ENCODE peak calls at places on chromosomes 16 and 17, in six cellular contexts. Q, H, S, A, J and U are unnamed samples.

GRCh38 chr16:75931043-75931442 is 204.8 kb upstream of the CPHXL start:
- DNase-seq in A (no peak), S (no peak), J (peak), H (no peak), Q (no peak), U (no peak)

GRCh38 chr16:20904507-20905079 is 4.0 kb downstream of the LYRM1 start:
- DNase-seq in J (peak), S (no peak), Q (no peak), H (no peak), A (no peak), U (peak)

GRCh38 chr17:1787301-1787902 is 25.5 kb downstream of the SERPINF1 start:
- DNase-seq in Q (no peak), J (peak), S (no peak), H (no peak), A (no peak), U (peak)

GRCh38 chr16:14961405-14962186 is 13.2 kb upstream of the PDXDC1 start:
- DNase-seq in Q (no peak), A (no peak), H (no peak), J (no peak), S (no peak), U (no peak)

GRCh38 chr17:80105762-80106161 is 4.4 kb downstream of the GAA start:
- DNase-seq in J (peak), A (no peak), S (no peak), Q (peak), H (no peak), U (peak)

GRCh38 chr17:13650096-13650675 is 48.5 kb upstream of the HS3ST3A1 start:
- DNase-seq in J (no peak), A (no peak), Q (no peak), S (no peak), H (no peak), U (peak)

GRCh38 chr16:1781758-1782407 is 488 bp downstream of the SPSB3 start:
- DNase-seq in Q (no peak), S (peak), J (no peak), H (peak), A (no peak), U (peak)

GRCh38 chr17:78658281-78658785 is 81.1 kb upstream of the DNAH17 start:
- DNase-seq in A (no peak), Q (peak), J (no peak), H (no peak), S (no peak), U (no peak)

GRCh38 chr16:57060323-57061083 is 31.9 kb upstream of the CPNE2 start:
- DNase-seq in J (peak), S (no peak), A (no peak), Q (no peak), H (no peak), U (no peak)

GRCh38 chr17:12492450-12492849 is 173.2 kb upstream of the MYOCD start:
- DNase-seq in A (no peak), Q (no peak), S (no peak), J (peak), H (no peak), U (no peak)

GRCh38 chr16:25501530-25502255 is 190.1 kb upstream of the HS3ST4 start:
- DNase-seq in A (no peak), S (no peak), Q (no peak), J (no peak), H (no peak), U (no peak)

GRCh38 chr16:54277845-54278703 is 8.5 kb downstream of the IRX3 start:
- DNase-seq in Q (peak), H (no peak), J (no peak), S (no peak), A (no peak), U (no peak)

GRCh38 chr17:14144513-14144912 is 75.2 kb downstream of the COX10 start:
- DNase-seq in S (no peak), A (no peak), H (no peak), Q (no peak), J (peak), U (no peak)

GRCh38 chr16:10981697-10982216 is 37.4 kb downstream of the CLEC16A start:
- DNase-seq in H (no peak), A (no peak), Q (peak), J (no peak), S (no peak), U (no peak)

GRCh38 chr16:12459401-12459791 is 344.3 kb downstream of the CPPED1 start:
- DNase-seq in Q (no peak), J (no peak), A (no peak), H (no peak), S (no peak), U (no peak)

GRCh38 chr16:86424413-86424812 is 85.9 kb upstream of the FOXF1 start:
- DNase-seq in S (no peak), J (peak), Q (no peak), A (no peak), H (no peak), U (peak)

GRCh38 chr17:70780031-70780430 is 610.7 kb downstream of the KCNJ2 start:
- DNase-seq in H (no peak), J (no peak), S (no peak), Q (no peak), A (no peak), U (no peak)

GRCh38 chr16:67528222-67528869 is at the start of gene RIPOR1:
- DNase-seq in J (no peak), Q (peak), S (peak), H (peak), A (no peak), U (peak)

GRCh38 chr17:248337-249235 is 67.1 kb upstream of the DOC2B start:
- DNase-seq in H (no peak), A (no peak), J (no peak), S (no peak), Q (no peak), U (no peak)

GRCh38 chr16:11530171-11530940 is 56.4 kb downstream of the LITAF start:
- DNase-seq in H (no peak), S (no peak), A (no peak), J (peak), Q (no peak), U (no peak)

GRCh38 chr16:52251495-52251894 is 295.4 kb downstream of the TOX3 start:
- DNase-seq in S (no peak), A (no peak), Q (no peak), J (no peak), H (no peak), U (no peak)

GRCh38 chr17:66200685-66201092 is 8.8 kb upstream of the CEP112 start:
- DNase-seq in S (no peak), A (no peak), H (no peak), Q (peak), J (peak), U (peak)

GRCh38 chr17:48490391-48491026 is 40.3 kb downstream of the HOXB1 start:
- DNase-seq in S (no peak), A (no peak), Q (no peak), H (no peak), J (no peak), U (no peak)

GRCh38 chr17:17693253-17693954 is 12.1 kb downstream of the RAI1 start:
- DNase-seq in A (no peak), Q (peak), J (no peak), S (no peak), H (no peak), U (no peak)

GRCh38 chr17:79006001-79006400 is 3.6 kb downstream of the CANT1 start:
- DNase-seq in H (no peak), J (no peak), A (no peak), Q (no peak), S (no peak), U (no peak)

GRCh38 chr16:23836078-23836403 is 258 bp downstream of the PRKCB start:
- DNase-seq in H (no peak), A (no peak), Q (no peak), S (peak), J (no peak), U (no peak)

GRCh38 chr17:48451489-48451888 is 21.5 kb upstream of the SKAP1 start:
- DNase-seq in Q (no peak), A (no peak), H (no peak), J (no peak), S (no peak), U (no peak)

GRCh38 chr17:50578173-50578572 is 17.7 kb downstream of the CACNA1G start:
- DNase-seq in J (no peak), S (no peak), H (no peak), Q (no peak), A (no peak), U (no peak)

GRCh38 chr16:66451548-66451947 is 24.5 kb downstream of the BEAN1 start:
- DNase-seq in J (no peak), H (no peak), A (no peak), S (no peak), Q (no peak), U (no peak)

GRCh38 chr17:62703269-62703775 is 75.9 kb downstream of the MRC2 start:
- DNase-seq in H (no peak), S (no peak), A (no peak), Q (peak), J (no peak), U (peak)

GRCh38 chr17:59618894-59619312 is 792 bp upstream of the CLTC start:
- DNase-seq in A (peak), J (no peak), S (no peak), H (no peak), Q (no peak), U (no peak)

GRCh38 chr17:45756266-45756989 is 27.7 kb upstream of the CRHR1 start:
- DNase-seq in H (no peak), Q (no peak), J (no peak), S (no peak), A (no peak), U (no peak)

GRCh38 chr16:77307764-77308561 is 108.8 kb downstream of the SYCE1L start:
- DNase-seq in J (peak), S (no peak), A (no peak), H (no peak), Q (no peak), U (no peak)